ENCODE peak calls at places on chromosomes 12 and 14, in four cellular contexts. One of them, this sample, is unnamed. For H3K4me1, the result is how much of the 10 kb centered on the place peaks cover.

GRCh38 chr14:76056128-76056527 is 70.6 kb downstream of the IFT43 start:
- DNase-seq in right lobe of liver: no peak
- DNase-seq in A549: peak
- DNase-seq in CD8-positive, alpha-beta T cell: no peak
- DNase-seq in this sample: no peak

GRCh38 chr12:102811125-102811737 is 105.8 kb downstream of the PAH start:
- DNase-seq in right lobe of liver: no peak
- DNase-seq in A549: peak
- DNase-seq in CD8-positive, alpha-beta T cell: no peak
- DNase-seq in this sample: peak

GRCh38 chr14:50955373-50956043 is 11.2 kb upstream of the PYGL start:
- DNase-seq in right lobe of liver: peak
- DNase-seq in CD8-positive, alpha-beta T cell: no peak
- DNase-seq in A549: peak
- DNase-seq in this sample: peak

GRCh38 chr14:55074662-55075061 is 23.2 kb downstream of the MAPK1IP1L start:
- DNase-seq in right lobe of liver: no peak
- DNase-seq in A549: no peak
- DNase-seq in CD8-positive, alpha-beta T cell: no peak
- DNase-seq in this sample: no peak

GRCh38 chr12:132343294-132343972 is 14.0 kb upstream of the GALNT9 start:
- DNase-seq in A549: no peak
- DNase-seq in CD8-positive, alpha-beta T cell: no peak
- DNase-seq in right lobe of liver: no peak
- DNase-seq in this sample: no peak

GRCh38 chr12:75571651-75572050 is 60.2 kb upstream of the KRR1 start:
- DNase-seq in CD8-positive, alpha-beta T cell: no peak
- DNase-seq in right lobe of liver: no peak
- DNase-seq in A549: no peak
- DNase-seq in this sample: no peak

GRCh38 chr12:49750027-49750977 is 8.9 kb downstream of the TMBIM6 start:
- DNase-seq in CD8-positive, alpha-beta T cell: peak
- DNase-seq in right lobe of liver: no peak
- DNase-seq in A549: peak
- DNase-seq in this sample: no peak

GRCh38 chr14:94640721-94641631 is 28.8 kb downstream of the SERPINA3 start:
- DNase-seq in A549: no peak
- DNase-seq in right lobe of liver: no peak
- DNase-seq in CD8-positive, alpha-beta T cell: no peak
- DNase-seq in this sample: no peak

GRCh38 chr14:68482772-68483395 is 310.0 kb downstream of the ZFP36L1 start:
- DNase-seq in CD8-positive, alpha-beta T cell: no peak
- DNase-seq in right lobe of liver: no peak
- DNase-seq in A549: no peak
- DNase-seq in this sample: no peak

GRCh38 chr14:22188346-22188745 is 400.7 kb downstream of the DAD1 start:
- DNase-seq in CD8-positive, alpha-beta T cell: no peak
- DNase-seq in right lobe of liver: no peak
- DNase-seq in A549: no peak
- DNase-seq in this sample: no peak

GRCh38 chr12:64733857-64734256 is 25.3 kb downstream of the GNS start:
- DNase-seq in right lobe of liver: no peak
- DNase-seq in CD8-positive, alpha-beta T cell: no peak
- DNase-seq in A549: peak
- DNase-seq in this sample: no peak

GRCh38 chr14:30573203-30573814 is 14.4 kb downstream of the G2E3 start:
- DNase-seq in right lobe of liver: no peak
- DNase-seq in A549: peak
- DNase-seq in CD8-positive, alpha-beta T cell: no peak
- DNase-seq in this sample: no peak

GRCh38 chr12:122020795-122021192 is 890 bp upstream of the BCL7A start:
- DNase-seq in CD8-positive, alpha-beta T cell: no peak
- DNase-seq in right lobe of liver: no peak
- DNase-seq in A549: no peak
- DNase-seq in this sample: no peak

GRCh38 chr14:63852271-63852816 is 460 bp upstream of the SYNE2 start:
- DNase-seq in CD8-positive, alpha-beta T cell: no peak
- DNase-seq in A549: peak
- DNase-seq in right lobe of liver: no peak
- DNase-seq in this sample: no peak

GRCh38 chr14:74555476-74556050 is 56.5 kb downstream of the LTBP2 start:
- DNase-seq in right lobe of liver: peak
- DNase-seq in A549: no peak
- DNase-seq in CD8-positive, alpha-beta T cell: no peak
- DNase-seq in this sample: no peak

GRCh38 chr12:42128327-42128726 is 16.3 kb downstream of the GXYLT1 start:
- DNase-seq in CD8-positive, alpha-beta T cell: no peak
- DNase-seq in right lobe of liver: no peak
- DNase-seq in A549: no peak
- DNase-seq in this sample: no peak

GRCh38 chr12:115885040-115885439 is 392.5 kb downstream of the MED13L start:
- DNase-seq in CD8-positive, alpha-beta T cell: no peak
- DNase-seq in right lobe of liver: no peak
- DNase-seq in A549: no peak
- DNase-seq in this sample: no peak

GRCh38 chr12:87679262-87679661 is 349.9 kb downstream of the C12orf50 start:
- DNase-seq in CD8-positive, alpha-beta T cell: no peak
- DNase-seq in right lobe of liver: no peak
- DNase-seq in A549: no peak
- DNase-seq in this sample: no peak

GRCh38 chr12:108543642-108544041 is 17.3 kb downstream of the SART3 start:
- DNase-seq in CD8-positive, alpha-beta T cell: no peak
- DNase-seq in right lobe of liver: no peak
- DNase-seq in A549: no peak
- DNase-seq in this sample: no peak

GRCh38 chr14:98114122-98114895 is 1157.7 kb downstream of the BCL11B start:
- DNase-seq in right lobe of liver: no peak
- DNase-seq in CD8-positive, alpha-beta T cell: no peak
- DNase-seq in A549: no peak
- DNase-seq in this sample: no peak

GRCh38 chr14:51094282-51094821 is 553 bp downstream of the TRIM9 start:
- DNase-seq in A549: peak
- DNase-seq in right lobe of liver: no peak
- DNase-seq in CD8-positive, alpha-beta T cell: peak
- DNase-seq in this sample: peak

GRCh38 chr12:57341275-57341990 is 89.4 kb downstream of the R3HDM2 start:
- DNase-seq in A549: peak
- DNase-seq in right lobe of liver: no peak
- DNase-seq in CD8-positive, alpha-beta T cell: no peak
- DNase-seq in this sample: no peak

GRCh38 chr12:89345376-89345775 is 6.9 kb downstream of the DUSP6 start:
- DNase-seq in CD8-positive, alpha-beta T cell: no peak
- DNase-seq in right lobe of liver: no peak
- DNase-seq in A549: no peak
- DNase-seq in this sample: no peak

DNA sequence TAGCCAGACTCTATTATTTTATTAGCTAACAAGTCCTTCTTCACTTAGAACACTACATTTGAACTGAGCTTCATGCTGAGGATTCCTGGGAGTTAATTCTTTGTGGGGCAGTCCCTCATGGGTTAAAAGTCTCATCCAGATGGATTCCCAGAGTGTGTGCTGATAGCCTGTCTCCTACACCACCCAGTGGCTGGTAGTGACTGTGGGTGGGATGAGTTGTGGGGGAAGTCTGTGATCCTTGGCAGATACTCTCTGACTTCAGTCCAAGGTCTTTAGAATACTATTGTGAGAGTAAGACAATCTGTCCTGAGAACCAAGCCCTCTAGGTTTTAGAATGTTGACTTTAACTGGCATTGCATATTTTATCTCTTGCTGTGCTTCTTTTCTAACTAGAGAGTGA is 37.2 kb downstream of the AKAP6 start:
- DNase-seq in A549: peak
- DNase-seq in right lobe of liver: no peak
- DNase-seq in CD8-positive, alpha-beta T cell: no peak
- DNase-seq in this sample: peak
- TF ChIP-seq CTCF in A549: no peak
- TF ChIP-seq CTCF in right lobe of liver: no peak
- TF ChIP-seq CTCF in CD8-positive, alpha-beta T cell: no peak
- TF ChIP-seq CTCF in this sample: peak

GRCh38 chr12:11827096-11827841 is 177.8 kb downstream of the ETV6 start:
- DNase-seq in CD8-positive, alpha-beta T cell: no peak
- DNase-seq in right lobe of liver: no peak
- DNase-seq in A549: no peak
- DNase-seq in this sample: no peak

GRCh38 chr12:11833174-11833895 is 183.9 kb downstream of the ETV6 start:
- DNase-seq in right lobe of liver: no peak
- DNase-seq in CD8-positive, alpha-beta T cell: no peak
- DNase-seq in A549: no peak
- DNase-seq in this sample: no peak

GRCh38 chr12:11829764-11830194 is 180.3 kb downstream of the ETV6 start:
- DNase-seq in A549: no peak
- DNase-seq in CD8-positive, alpha-beta T cell: no peak
- DNase-seq in right lobe of liver: no peak
- DNase-seq in this sample: no peak

GRCh38 chr12:11832100-11832499 is 182.6 kb downstream of the ETV6 start:
- DNase-seq in right lobe of liver: no peak
- DNase-seq in A549: no peak
- DNase-seq in CD8-positive, alpha-beta T cell: no peak
- DNase-seq in this sample: no peak

DNA sequence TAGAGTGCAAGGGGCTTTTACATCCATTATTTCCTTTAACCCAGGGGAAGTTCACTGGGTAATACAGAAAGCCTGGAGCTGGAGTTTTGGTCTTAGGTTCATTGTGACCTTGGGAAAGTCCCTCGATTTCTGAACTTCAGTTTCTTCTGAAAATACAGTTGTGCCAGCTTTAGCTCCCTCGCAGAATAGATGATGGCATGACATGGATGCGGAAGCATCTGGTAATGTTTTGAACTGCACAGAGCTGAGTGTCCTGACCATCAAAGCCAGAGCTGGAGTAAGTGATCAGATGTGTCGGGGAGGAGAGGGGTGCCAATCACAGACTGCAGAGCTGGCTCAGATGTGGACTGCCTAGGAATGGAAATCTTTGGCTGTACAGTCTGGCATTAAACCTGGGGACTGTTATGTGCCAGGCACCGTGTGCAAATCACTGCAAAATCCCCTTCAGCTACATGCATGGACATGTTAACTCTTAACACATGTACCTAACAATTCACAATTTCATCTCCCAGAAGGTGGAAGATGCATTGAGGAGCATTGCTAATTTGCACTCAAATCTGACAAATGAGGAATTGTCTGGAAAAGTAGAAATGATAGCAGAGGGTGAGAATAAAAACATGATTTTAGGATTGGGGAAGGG is 180.9 kb downstream of the ETV6 start:
- DNase-seq in right lobe of liver: no peak
- DNase-seq in CD8-positive, alpha-beta T cell: no peak
- DNase-seq in A549: no peak
- DNase-seq in this sample: no peak
- H3K4me1 ChIP-seq in right lobe of liver: under half
- H3K4me1 ChIP-seq in CD8-positive, alpha-beta T cell: under half
- H3K4me1 ChIP-seq in A549: under half
- H3K4me1 ChIP-seq in this sample: under half

GRCh38 chr12:119992129-119992705 is 3.2 kb downstream of the BICDL1 start:
- DNase-seq in CD8-positive, alpha-beta T cell: no peak
- DNase-seq in right lobe of liver: no peak
- DNase-seq in A549: no peak
- DNase-seq in this sample: no peak

GRCh38 chr12:119989619-119990381 is 764 bp downstream of the BICDL1 start:
- DNase-seq in CD8-positive, alpha-beta T cell: peak
- DNase-seq in A549: peak
- DNase-seq in right lobe of liver: peak
- DNase-seq in this sample: peak

GRCh38 chr12:119988440-119988787 is 622 bp upstream of the BICDL1 start:
- DNase-seq in CD8-positive, alpha-beta T cell: no peak
- DNase-seq in right lobe of liver: no peak
- DNase-seq in A549: no peak
- DNase-seq in this sample: no peak

GRCh38 chr12:119990382-119990874 is 1.4 kb downstream of the BICDL1 start:
- DNase-seq in A549: no peak
- DNase-seq in right lobe of liver: no peak
- DNase-seq in CD8-positive, alpha-beta T cell: no peak
- DNase-seq in this sample: no peak

GRCh38 chr12:119988788-119989618 is at the start of gene BICDL1:
- DNase-seq in CD8-positive, alpha-beta T cell: peak
- DNase-seq in right lobe of liver: peak
- DNase-seq in A549: peak
- DNase-seq in this sample: peak
- TF ChIP-seq CTCF in CD8-positive, alpha-beta T cell: peak
- TF ChIP-seq CTCF in right lobe of liver: no peak
- TF ChIP-seq CTCF in A549: no peak
- TF ChIP-seq CTCF in this sample: no peak

GRCh38 chr14:105442125-105442524 is 22.5 kb downstream of the MTA1 start:
- DNase-seq in A549: no peak
- DNase-seq in CD8-positive, alpha-beta T cell: no peak
- DNase-seq in right lobe of liver: no peak
- DNase-seq in this sample: no peak
- H3K4me1 ChIP-seq in A549: under half
- H3K4me1 ChIP-seq in CD8-positive, alpha-beta T cell: under half
- H3K4me1 ChIP-seq in right lobe of liver: under half
- H3K4me1 ChIP-seq in this sample: under half

GRCh38 chr12:70948236-70948975 is 27.9 kb upstream of the PTPRR start:
- DNase-seq in CD8-positive, alpha-beta T cell: no peak
- DNase-seq in A549: no peak
- DNase-seq in right lobe of liver: no peak
- DNase-seq in this sample: no peak

GRCh38 chr12:70948976-70949336 is 28.4 kb upstream of the PTPRR start:
- DNase-seq in right lobe of liver: no peak
- DNase-seq in A549: no peak
- DNase-seq in CD8-positive, alpha-beta T cell: no peak
- DNase-seq in this sample: no peak
- TF ChIP-seq CTCF in right lobe of liver: no peak
- TF ChIP-seq CTCF in A549: no peak
- TF ChIP-seq CTCF in CD8-positive, alpha-beta T cell: no peak
- TF ChIP-seq CTCF in this sample: peak

DNA sequence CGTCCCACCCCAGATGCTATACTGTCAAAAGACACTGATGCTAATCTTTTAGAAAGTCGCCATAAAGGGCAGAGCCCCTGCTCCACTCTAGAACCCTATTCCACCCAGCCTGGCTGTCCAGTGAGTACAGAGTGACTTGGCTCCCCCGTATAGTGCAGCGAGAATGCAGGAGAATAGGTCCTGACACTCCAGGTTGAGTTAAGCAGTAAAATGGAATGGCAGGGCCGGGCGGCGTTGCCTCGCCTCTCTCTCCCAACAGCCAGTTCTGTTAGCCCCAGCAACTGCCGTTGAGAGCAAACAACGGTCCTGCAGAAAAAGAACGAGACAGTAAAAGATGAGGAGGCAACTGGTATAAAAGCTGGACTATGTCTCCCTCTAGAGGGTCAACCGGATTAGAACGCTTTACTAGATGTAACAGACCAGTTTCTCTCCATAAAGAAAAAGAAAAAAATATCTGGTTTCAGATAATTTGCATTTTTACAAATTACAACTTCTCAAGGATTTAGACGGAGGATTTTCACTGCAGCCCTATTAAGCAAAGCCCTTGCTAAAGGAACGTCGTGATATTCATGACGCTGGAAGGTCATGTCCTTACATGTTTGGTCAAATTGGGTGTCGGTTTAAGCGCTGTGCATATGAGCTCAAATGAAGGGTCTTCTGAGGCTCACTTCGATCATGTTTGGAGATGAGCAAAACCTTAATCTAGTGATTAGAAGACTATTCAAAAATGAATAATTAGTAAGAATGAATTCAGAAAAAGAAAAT is 67.5 kb upstream of the USP15 start:
- DNase-seq in right lobe of liver: peak
- DNase-seq in CD8-positive, alpha-beta T cell: peak
- DNase-seq in A549: peak
- DNase-seq in this sample: peak
- H3K4me1 ChIP-seq in right lobe of liver: under half
- H3K4me1 ChIP-seq in CD8-positive, alpha-beta T cell: under half
- H3K4me1 ChIP-seq in A549: under half
- H3K4me1 ChIP-seq in this sample: under half

This sample was measured in BE2C.